ENCODE peak calls at places on chromosomes 5 and 9, in five cellular contexts. One of them, this sample, is unnamed.

GRCh38 chr5:42840279-42840678 is 28.6 kb upstream of the SELENOP start:
- DNase-seq in iPS-NIHi11: no peak
- DNase-seq in H7: no peak
- DNase-seq in amniotic stem cell: peak
- DNase-seq in foreskin fibroblast: peak
- DNase-seq in this sample: peak

GRCh38 chr9:37531699-37532098 is 44.5 kb downstream of the FBXO10 start:
- DNase-seq in foreskin fibroblast: no peak
- DNase-seq in iPS-NIHi11: no peak
- DNase-seq in H7: no peak
- DNase-seq in amniotic stem cell: no peak
- DNase-seq in this sample: no peak

GRCh38 chr5:132455614-132456115 is 34.9 kb downstream of the IRF1 start:
- DNase-seq in foreskin fibroblast: no peak
- DNase-seq in iPS-NIHi11: no peak
- DNase-seq in amniotic stem cell: no peak
- DNase-seq in H7: peak
- DNase-seq in this sample: no peak

GRCh38 chr5:179128041-179128365 is 67.8 kb downstream of the ZNF354C start:
- DNase-seq in foreskin fibroblast: no peak
- DNase-seq in iPS-NIHi11: no peak
- DNase-seq in amniotic stem cell: no peak
- DNase-seq in H7: no peak
- DNase-seq in this sample: no peak

GRCh38 chr9:126674365-126675146 is 60.8 kb downstream of the LMX1B start:
- DNase-seq in foreskin fibroblast: no peak
- DNase-seq in iPS-NIHi11: no peak
- DNase-seq in H7: peak
- DNase-seq in amniotic stem cell: no peak
- DNase-seq in this sample: no peak

GRCh38 chr5:157608972-157609565 is 33.5 kb upstream of the ADAM19 start:
- DNase-seq in foreskin fibroblast: no peak
- DNase-seq in iPS-NIHi11: no peak
- DNase-seq in H7: no peak
- DNase-seq in amniotic stem cell: no peak
- DNase-seq in this sample: peak

GRCh38 chr5:172548311-172548731 is 92.7 kb upstream of the NEURL1B start:
- DNase-seq in iPS-NIHi11: no peak
- DNase-seq in amniotic stem cell: no peak
- DNase-seq in H7: no peak
- DNase-seq in foreskin fibroblast: no peak
- DNase-seq in this sample: no peak

GRCh38 chr9:87007711-87008360 is 60.5 kb upstream of the GAS1 start:
- DNase-seq in amniotic stem cell: no peak
- DNase-seq in foreskin fibroblast: no peak
- DNase-seq in iPS-NIHi11: no peak
- DNase-seq in H7: no peak
- DNase-seq in this sample: no peak

GRCh38 chr9:135100241-135101067 is 13.0 kb downstream of the OLFM1 start:
- DNase-seq in iPS-NIHi11: no peak
- DNase-seq in amniotic stem cell: no peak
- DNase-seq in foreskin fibroblast: no peak
- DNase-seq in H7: no peak
- DNase-seq in this sample: no peak

GRCh38 chr9:128298535-128299482 is 22.7 kb downstream of the SWI5 start:
- DNase-seq in H7: no peak
- DNase-seq in amniotic stem cell: no peak
- DNase-seq in iPS-NIHi11: no peak
- DNase-seq in foreskin fibroblast: no peak
- DNase-seq in this sample: no peak

GRCh38 chr9:117081641-117082317 is 333.1 kb downstream of the ASTN2 start:
- DNase-seq in H7: no peak
- DNase-seq in amniotic stem cell: no peak
- DNase-seq in foreskin fibroblast: no peak
- DNase-seq in iPS-NIHi11: no peak
- DNase-seq in this sample: no peak

GRCh38 chr5:55073211-55073610 is 29.2 kb upstream of the GZMA start:
- DNase-seq in iPS-NIHi11: no peak
- DNase-seq in amniotic stem cell: no peak
- DNase-seq in foreskin fibroblast: no peak
- DNase-seq in H7: no peak
- DNase-seq in this sample: no peak

GRCh38 chr9:3906437-3907213 is 380.8 kb upstream of the RFX3 start:
- DNase-seq in amniotic stem cell: peak
- DNase-seq in H7: no peak
- DNase-seq in iPS-NIHi11: peak
- DNase-seq in foreskin fibroblast: peak
- DNase-seq in this sample: peak

GRCh38 chr9:124088476-124088837 is 76.9 kb downstream of the LHX2 start:
- DNase-seq in foreskin fibroblast: no peak
- DNase-seq in amniotic stem cell: no peak
- DNase-seq in H7: no peak
- DNase-seq in iPS-NIHi11: no peak
- DNase-seq in this sample: no peak

GRCh38 chr5:37495210-37495609 is 116.1 kb downstream of the WDR70 start:
- DNase-seq in foreskin fibroblast: peak
- DNase-seq in iPS-NIHi11: no peak
- DNase-seq in H7: no peak
- DNase-seq in amniotic stem cell: no peak
- DNase-seq in this sample: no peak

GRCh38 chr5:179241764-179242370 is 103.4 kb downstream of the ADAMTS2 start:
- DNase-seq in iPS-NIHi11: no peak
- DNase-seq in amniotic stem cell: no peak
- DNase-seq in foreskin fibroblast: no peak
- DNase-seq in H7: no peak
- DNase-seq in this sample: no peak

GRCh38 chr5:153147891-153148623 is 342.4 kb upstream of the GRIA1 start:
- DNase-seq in H7: peak
- DNase-seq in foreskin fibroblast: peak
- DNase-seq in iPS-NIHi11: peak
- DNase-seq in amniotic stem cell: no peak
- DNase-seq in this sample: peak

GRCh38 chr5:54718647-54719046 is 201.1 kb downstream of the SNX18 start:
- DNase-seq in amniotic stem cell: no peak
- DNase-seq in foreskin fibroblast: no peak
- DNase-seq in iPS-NIHi11: no peak
- DNase-seq in H7: no peak
- DNase-seq in this sample: peak

GRCh38 chr9:114005371-114006154 is 72.5 kb downstream of the AMBP start:
- DNase-seq in amniotic stem cell: no peak
- DNase-seq in iPS-NIHi11: no peak
- DNase-seq in foreskin fibroblast: no peak
- DNase-seq in H7: no peak
- DNase-seq in this sample: no peak

GRCh38 chr9:98806394-98807069 is 938 bp upstream of the GALNT12 start:
- DNase-seq in foreskin fibroblast: no peak
- DNase-seq in H7: no peak
- DNase-seq in iPS-NIHi11: no peak
- DNase-seq in amniotic stem cell: no peak
- DNase-seq in this sample: peak

GRCh38 chr9:35401011-35401410 is 88.9 kb upstream of the RUSC2 start:
- DNase-seq in foreskin fibroblast: no peak
- DNase-seq in H7: no peak
- DNase-seq in iPS-NIHi11: no peak
- DNase-seq in amniotic stem cell: no peak
- DNase-seq in this sample: no peak

GRCh38 chr5:168340487-168340886 is 49.0 kb downstream of the WWC1 start:
- DNase-seq in amniotic stem cell: no peak
- DNase-seq in H7: no peak
- DNase-seq in iPS-NIHi11: no peak
- DNase-seq in foreskin fibroblast: no peak
- DNase-seq in this sample: no peak

GRCh38 chr9:31847963-31848362 is 536.5 kb upstream of the ACO1 start:
- DNase-seq in foreskin fibroblast: no peak
- DNase-seq in amniotic stem cell: no peak
- DNase-seq in iPS-NIHi11: no peak
- DNase-seq in H7: no peak
- DNase-seq in this sample: no peak

GRCh38 chr5:157455057-157455456 is 5.0 kb upstream of the NIPAL4 start:
- DNase-seq in H7: no peak
- DNase-seq in foreskin fibroblast: no peak
- DNase-seq in amniotic stem cell: no peak
- DNase-seq in iPS-NIHi11: no peak
- DNase-seq in this sample: no peak

GRCh38 chr5:139137703-139138102 is 60.5 kb downstream of the SIL1 start:
- DNase-seq in foreskin fibroblast: no peak
- DNase-seq in iPS-NIHi11: peak
- DNase-seq in H7: peak
- DNase-seq in amniotic stem cell: no peak
- DNase-seq in this sample: no peak

GRCh38 chr5:134509308-134510040 is 16.0 kb upstream of the JADE2 start:
- DNase-seq in amniotic stem cell: no peak
- DNase-seq in H7: no peak
- DNase-seq in iPS-NIHi11: no peak
- DNase-seq in foreskin fibroblast: peak
- DNase-seq in this sample: no peak

This sample was measured in hepatic stellate cell.